ENCODE peak calls at places on chromosomes 5 and 9, in four cellular contexts. One of them, this sample, is unnamed.

GRCh38 chr9:79989079-79989478 is 417.3 kb downstream of the TLE4 start:
- DNase-seq in SK-N-SH: no peak
- DNase-seq in WTC11: no peak
- DNase-seq in K562: no peak
- DNase-seq in this sample: no peak

GRCh38 chr9:72305102-72305546 is 59.9 kb downstream of the ZFAND5 start:
- DNase-seq in SK-N-SH: peak; percentile 8
- DNase-seq in WTC11: peak; percentile 47
- DNase-seq in K562: peak; percentile 16
- DNase-seq in this sample: no peak

GRCh38 chr5:161547573-161548471 is 1.3 kb upstream of the GABRB2 start:
- DNase-seq in SK-N-SH: peak; percentile 44
- DNase-seq in WTC11: peak; percentile 17
- DNase-seq in K562: no peak
- DNase-seq in this sample: no peak

GRCh38 chr5:67059747-67060490 is 136.7 kb downstream of the CD180 start:
- DNase-seq in SK-N-SH: no peak
- DNase-seq in WTC11: no peak
- DNase-seq in K562: no peak
- DNase-seq in this sample: no peak

GRCh38 chr9:101028346-101029299 is at the start of gene PLPPR1:
- DNase-seq in SK-N-SH: peak; percentile 78
- DNase-seq in WTC11: peak; percentile 77
- DNase-seq in K562: no peak
- DNase-seq in this sample: no peak

GRCh38 chr5:154968953-154969352 is 28.1 kb downstream of the MRPL22 start:
- DNase-seq in SK-N-SH: no peak
- DNase-seq in WTC11: no peak
- DNase-seq in K562: peak; percentile 40
- DNase-seq in this sample: no peak

GRCh38 chr9:96087669-96088299 is 212.3 kb downstream of the ERCC6L2 start:
- DNase-seq in SK-N-SH: no peak
- DNase-seq in WTC11: peak; percentile 32
- DNase-seq in K562: no peak
- DNase-seq in this sample: no peak

GRCh38 chr5:68225188-68225910 is 9.8 kb downstream of the PIK3R1 start:
- DNase-seq in SK-N-SH: no peak
- DNase-seq in WTC11: no peak
- DNase-seq in K562: no peak
- DNase-seq in this sample: no peak

GRCh38 chr5:109567374-109568044 is 122.2 kb upstream of the MAN2A1 start:
- DNase-seq in SK-N-SH: no peak
- DNase-seq in WTC11: no peak
- DNase-seq in K562: no peak
- DNase-seq in this sample: no peak

GRCh38 chr5:132057498-132058255 is 2.8 kb upstream of the IL3 start:
- DNase-seq in SK-N-SH: peak; percentile 2
- DNase-seq in WTC11: no peak
- DNase-seq in K562: no peak
- DNase-seq in this sample: no peak

GRCh38 chr9:110777201-110777842 is 108.7 kb downstream of the MUSK start:
- DNase-seq in SK-N-SH: no peak
- DNase-seq in WTC11: no peak
- DNase-seq in K562: no peak
- DNase-seq in this sample: no peak

GRCh38 chr9:132800038-132800648 is 77.9 kb downstream of the AK8 start:
- DNase-seq in SK-N-SH: peak; percentile 85
- DNase-seq in WTC11: peak; percentile 74
- DNase-seq in K562: peak; percentile 68
- DNase-seq in this sample: no peak

GRCh38 chr9:123468541-123468940 is 112.5 kb downstream of the CRB2 start:
- DNase-seq in SK-N-SH: no peak
- DNase-seq in WTC11: no peak
- DNase-seq in K562: no peak
- DNase-seq in this sample: no peak

GRCh38 chr5:86749841-86750240 is 132.1 kb downstream of the COX7C start:
- DNase-seq in SK-N-SH: no peak
- DNase-seq in WTC11: no peak
- DNase-seq in K562: no peak
- DNase-seq in this sample: no peak

GRCh38 chr5:14995229-14995628 is 123.7 kb upstream of the ANKH start:
- DNase-seq in SK-N-SH: no peak
- DNase-seq in WTC11: no peak
- DNase-seq in K562: no peak
- DNase-seq in this sample: no peak

GRCh38 chr9:129876815-129877214 is 41.6 kb downstream of the USP20 start:
- DNase-seq in SK-N-SH: no peak
- DNase-seq in WTC11: no peak
- DNase-seq in K562: no peak
- DNase-seq in this sample: no peak

GRCh38 chr5:67496051-67496450 is 299.5 kb upstream of the CD180 start:
- DNase-seq in SK-N-SH: no peak
- DNase-seq in WTC11: no peak
- DNase-seq in K562: no peak
- DNase-seq in this sample: no peak

GRCh38 chr5:139960723-139961383 is 82.2 kb downstream of the NRG2 start:
- DNase-seq in SK-N-SH: no peak
- DNase-seq in WTC11: no peak
- DNase-seq in K562: no peak
- DNase-seq in this sample: peak; percentile 61

GRCh38 chr5:143355710-143356109 is 47.8 kb downstream of the NR3C1 start:
- DNase-seq in SK-N-SH: peak; percentile 50
- DNase-seq in WTC11: no peak
- DNase-seq in K562: peak; percentile 21
- DNase-seq in this sample: no peak
- TF ChIP-seq USF1 in SK-N-SH: no peak
- TF ChIP-seq USF1 in WTC11: no peak
- TF ChIP-seq USF1 in K562: no peak
- TF ChIP-seq USF1 in this sample: no peak

GRCh38 chr9:35489313-35490154 is at the start of gene RUSC2:
- DNase-seq in SK-N-SH: peak; percentile 88
- DNase-seq in WTC11: peak; percentile 87
- DNase-seq in K562: peak; percentile 82
- DNase-seq in this sample: no peak
- TF ChIP-seq USF1 in SK-N-SH: peak; percentile 39
- TF ChIP-seq USF1 in WTC11: no peak
- TF ChIP-seq USF1 in K562: peak; percentile 61
- TF ChIP-seq USF1 in this sample: no peak

GRCh38 chr9:13109781-13110180 is 169.7 kb downstream of the MPDZ start:
- DNase-seq in SK-N-SH: no peak
- DNase-seq in WTC11: no peak
- DNase-seq in K562: no peak
- DNase-seq in this sample: no peak
- TF ChIP-seq USF1 in SK-N-SH: no peak
- TF ChIP-seq USF1 in WTC11: no peak
- TF ChIP-seq USF1 in K562: no peak
- TF ChIP-seq USF1 in this sample: no peak

GRCh38 chr5:39423331-39423751 is 1.4 kb downstream of the DAB2 start:
- DNase-seq in SK-N-SH: no peak
- DNase-seq in WTC11: peak; percentile 15
- DNase-seq in K562: no peak
- DNase-seq in this sample: no peak
- TF ChIP-seq USF1 in SK-N-SH: no peak
- TF ChIP-seq USF1 in WTC11: no peak
- TF ChIP-seq USF1 in K562: no peak
- TF ChIP-seq USF1 in this sample: no peak

GRCh38 chr9:131278421-131279111 is 2.3 kb upstream of the FAM78A start:
- DNase-seq in SK-N-SH: no peak
- DNase-seq in WTC11: no peak
- DNase-seq in K562: peak; percentile 70
- DNase-seq in this sample: no peak
- TF ChIP-seq USF1 in SK-N-SH: no peak
- TF ChIP-seq USF1 in WTC11: no peak
- TF ChIP-seq USF1 in K562: no peak
- TF ChIP-seq USF1 in this sample: no peak

GRCh38 chr5:41832430-41832829 is 37.8 kb downstream of the OXCT1 start:
- DNase-seq in SK-N-SH: no peak
- DNase-seq in WTC11: no peak
- DNase-seq in K562: no peak
- DNase-seq in this sample: no peak

GRCh38 chr5:41841325-41841724 is 28.9 kb downstream of the OXCT1 start:
- DNase-seq in SK-N-SH: no peak
- DNase-seq in WTC11: no peak
- DNase-seq in K562: no peak
- DNase-seq in this sample: no peak

GRCh38 chr5:41834506-41834905 is 35.7 kb downstream of the OXCT1 start:
- DNase-seq in SK-N-SH: no peak
- DNase-seq in WTC11: no peak
- DNase-seq in K562: no peak
- DNase-seq in this sample: no peak

GRCh38 chr5:41831155-41831554 is 39.1 kb downstream of the OXCT1 start:
- DNase-seq in SK-N-SH: no peak
- DNase-seq in WTC11: no peak
- DNase-seq in K562: no peak
- DNase-seq in this sample: no peak

GRCh38 chr5:41835625-41836024 is 34.6 kb downstream of the OXCT1 start:
- DNase-seq in SK-N-SH: peak; percentile 9
- DNase-seq in WTC11: peak; percentile 11
- DNase-seq in K562: no peak
- DNase-seq in this sample: no peak
- TF ChIP-seq USF1 in SK-N-SH: peak; percentile 12
- TF ChIP-seq USF1 in WTC11: no peak
- TF ChIP-seq USF1 in K562: no peak
- TF ChIP-seq USF1 in this sample: no peak